ENCODE peak calls at places on chromosomes 12 and 14, in four cellular contexts. G, A, F and O are unnamed samples. For H3K9me2 and H3K4me1, the result is how much of the 10 kb centered on the place peaks cover.

GRCh38 chr12:120259418-120260202 is 5.9 kb downstream of the PXN start:
- DNase-seq in G (no peak), F (no peak), A (no peak), O (no peak)

GRCh38 chr12:3882896-3883564 is 9.8 kb upstream of the PARP11 start:
- DNase-seq in A (peak), G (peak), F (peak), O (peak)

GRCh38 chr14:44759263-44759662 is 202.5 kb downstream of the KLHL28 start:
- DNase-seq in F (no peak), A (no peak), G (no peak), O (no peak)

GRCh38 chr14:36238666-36239363 is 62.3 kb upstream of the PTCSC3 start:
- DNase-seq in A (no peak), F (no peak), G (no peak), O (no peak)

GRCh38 chr12:7711133-7711532 is at the start of gene DPPA3:
- DNase-seq in F (no peak), A (no peak), G (no peak), O (no peak)

GRCh38 chr12:118682656-118683055 is 298.7 kb upstream of the SRRM4 start:
- DNase-seq in A (no peak), F (no peak), G (no peak), O (no peak)

GRCh38 chr12:59972941-59973340 is 377.1 kb downstream of the SLC16A7 start:
- DNase-seq in G (no peak), A (no peak), F (no peak), O (no peak)

GRCh38 chr12:14612895-14613294 is 45.2 kb upstream of the PLBD1 start:
- DNase-seq in F (no peak), A (no peak), G (no peak), O (peak)

GRCh38 chr12:64669270-64669842 is 59.1 kb downstream of the RASSF3 start:
- DNase-seq in F (peak), A (peak), G (no peak), O (peak)

GRCh38 chr12:58919271-58920101 is 818 bp downstream of the LRIG3 start:
- DNase-seq in A (peak), G (peak), F (no peak), O (no peak)

GRCh38 chr14:65461730-65462129 is 49.2 kb downstream of the FUT8 start:
- DNase-seq in G (no peak), A (no peak), F (no peak), O (peak)

GRCh38 chr12:70217416-70217815 is 25.8 kb upstream of the CNOT2 start:
- DNase-seq in A (no peak), F (no peak), G (peak), O (no peak)

GRCh38 chr12:56257491-56258067 is 605 bp downstream of the ANKRD52 start:
- DNase-seq in F (no peak), A (peak), G (peak), O (no peak)

GRCh38 chr12:127819066-127819465 is 447.9 kb upstream of the TMEM132C start:
- DNase-seq in F (no peak), G (no peak), A (no peak), O (no peak)

GRCh38 chr12:115597157-115597712 is 680.3 kb downstream of the MED13L start:
- DNase-seq in A (no peak), F (no peak), G (peak), O (no peak)

GRCh38 chr12:6463211-6463610 is 7.3 kb downstream of the VAMP1 start:
- DNase-seq in G (no peak), A (no peak), F (peak), O (no peak)

GRCh38 chr14:89533136-89533535 is 116.1 kb upstream of the FOXN3 start:
- DNase-seq in F (no peak), G (no peak), A (no peak), O (no peak)

GRCh38 chr12:31466768-31467167 is 124.2 kb downstream of the DENND5B start:
- DNase-seq in F (no peak), G (no peak), A (no peak), O (no peak)

GRCh38 chr12:65495233-65495632 is 216.8 kb downstream of the MSRB3 start:
- DNase-seq in F (no peak), G (no peak), A (no peak), O (no peak)

GRCh38 chr14:100915582-100915981 is 12.1 kb upstream of the RTL1 start:
- DNase-seq in G (no peak), F (no peak), A (no peak), O (no peak)

GRCh38 chr14:64645220-64645891 is 58.9 kb upstream of the PLEKHG3 start:
- DNase-seq in A (peak), G (peak), F (no peak), O (no peak)

GRCh38 chr14:71235865-71236264 is 328.6 kb downstream of the PCNX1 start:
- DNase-seq in F (no peak), G (no peak), A (no peak), O (no peak)

GRCh38 chr12:70120970-70121369 is 122.3 kb upstream of the CNOT2 start:
- DNase-seq in A (no peak), G (no peak), F (no peak), O (no peak)

GRCh38 chr12:50103767-50104321 is at the start of gene GPD1:
- DNase-seq in F (peak), G (peak), A (peak), O (no peak)

GRCh38 chr14:77217551-77217950 is 36.0 kb downstream of the TMEM63C start:
- DNase-seq in G (no peak), A (no peak), F (no peak), O (no peak)

GRCh38 chr12:90010089-90010488 is 301.5 kb upstream of the ATP2B1 start:
- DNase-seq in G (no peak), F (no peak), A (peak), O (no peak)

GRCh38 chr12:6373022-6373787 is 2.2 kb downstream of the SCNN1A start:
- DNase-seq in G (no peak), F (no peak), A (no peak), O (no peak)

GRCh38 chr14:23074906-23075305 is 17.6 kb upstream of the CDH24 start:
- DNase-seq in G (no peak), F (no peak), A (no peak), O (no peak)

GRCh38 chr12:116015525-116015924 is 262.0 kb downstream of the MED13L start:
- DNase-seq in F (peak), G (peak), A (peak), O (peak)

GRCh38 chr12:42129595-42130204 is 15.0 kb downstream of the GXYLT1 start:
- DNase-seq in A (peak), F (peak), G (peak), O (peak)

GRCh38 chr14:89270439-89271227 is 146.4 kb downstream of the FOXN3 start:
- DNase-seq in A (no peak), G (peak), F (no peak), O (no peak)

GRCh38 chr14:61103541-61104339 is 122.7 kb downstream of the SLC38A6 start:
- DNase-seq in A (peak), F (peak), G (peak), O (no peak)

GRCh38 chr12:95325501-95325900 is 107.9 kb downstream of the VEZT start:
- DNase-seq in G (no peak), F (no peak), A (no peak), O (no peak)

GRCh38 chr12:95321516-95322246 is 104.1 kb downstream of the VEZT start:
- DNase-seq in G (no peak), A (no peak), F (no peak), O (no peak)

GRCh38 chr12:95322335-95322734 is 104.7 kb downstream of the VEZT start:
- DNase-seq in F (no peak), G (no peak), A (no peak), O (no peak)

GRCh38 chr12:95326450-95326849 is 108.8 kb downstream of the VEZT start:
- DNase-seq in A (no peak), G (no peak), F (no peak), O (no peak)

GRCh38 chr12:95323204-95323603 is 105.6 kb downstream of the VEZT start:
- DNase-seq in F (no peak), A (no peak), G (no peak), O (no peak)
- H3K9me2 ChIP-seq in F (under half), A (under half), G (under half), O (under half)

DNA sequence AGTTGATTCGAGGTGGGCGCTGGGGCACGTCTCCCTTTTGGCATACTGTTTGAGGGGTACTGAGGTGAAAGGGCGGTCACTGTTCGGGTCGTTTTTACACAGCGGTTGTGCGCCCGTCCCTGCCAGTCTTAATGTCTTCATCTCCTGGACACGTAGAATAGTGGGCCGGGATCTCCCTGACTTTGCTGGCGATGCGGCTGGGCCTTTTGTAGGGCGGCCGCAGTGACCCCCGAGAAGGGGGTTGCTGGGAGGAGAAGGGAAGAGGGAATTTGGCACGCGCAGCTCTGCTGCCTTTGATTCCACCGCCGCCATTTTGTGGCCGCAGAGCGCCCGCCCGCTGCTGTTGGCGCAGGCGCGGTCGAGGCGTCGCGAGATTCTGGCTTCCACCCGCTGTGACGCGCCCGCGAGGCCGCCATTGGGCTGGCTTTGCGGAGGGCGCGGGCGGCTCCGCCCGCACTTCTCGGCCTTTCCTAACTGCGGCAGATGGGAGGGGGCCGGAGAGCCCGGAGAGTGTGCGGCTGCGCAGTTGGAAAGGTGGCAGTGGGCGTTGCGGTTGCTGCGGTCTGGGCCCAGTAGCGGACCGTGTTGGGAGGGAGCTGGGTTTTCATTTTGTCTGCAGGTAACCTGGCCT is 542 bp downstream of the SRSF5 start:
- DNase-seq in A (peak), F (peak), G (peak), O (peak)
- H3K4me1 ChIP-seq in A (under half), F (under half), G (under half), O (under half)

DNA sequence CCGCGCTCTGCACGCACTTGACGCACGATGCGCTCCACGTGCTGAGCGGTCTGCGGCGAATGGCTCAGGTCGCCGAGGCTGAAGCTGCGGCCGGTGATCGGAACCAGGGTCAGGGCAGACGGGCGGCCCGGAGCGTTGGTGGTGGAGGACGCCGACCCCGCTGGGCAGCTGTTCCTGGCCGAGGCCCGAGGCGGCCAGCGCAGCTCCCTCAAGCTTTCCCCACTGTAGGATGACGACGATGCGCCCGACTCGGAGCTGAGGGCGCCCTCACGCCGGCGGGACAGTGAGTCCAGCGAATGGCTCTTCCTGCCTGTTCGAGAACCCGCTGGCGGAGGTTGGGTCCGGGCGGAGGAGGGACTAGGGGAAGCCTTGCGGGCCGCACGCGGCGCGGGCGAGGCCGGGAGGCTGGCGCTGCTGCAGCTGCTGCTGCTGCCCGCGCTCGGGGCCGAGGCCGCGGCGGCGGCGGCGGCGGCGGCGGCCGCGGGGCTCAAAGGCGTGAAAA is 2.0 kb downstream of the CCDC177 start:
- DNase-seq in G (no peak), A (peak), F (no peak), O (no peak)
- H3K9me2 ChIP-seq in G (under half), A (under half), F (under half), O (under half)

GRCh38 chr14:59265808-59266207 is 77.3 kb downstream of the DAAM1 start:
- DNase-seq in G (no peak), A (no peak), F (no peak), O (no peak)

GRCh38 chr14:59267046-59267445 is 78.6 kb downstream of the DAAM1 start:
- DNase-seq in A (no peak), G (no peak), F (no peak), O (no peak)

GRCh38 chr14:59262717-59263469 is 74.4 kb downstream of the DAAM1 start:
- DNase-seq in A (peak), F (no peak), G (peak), O (no peak)

DNA sequence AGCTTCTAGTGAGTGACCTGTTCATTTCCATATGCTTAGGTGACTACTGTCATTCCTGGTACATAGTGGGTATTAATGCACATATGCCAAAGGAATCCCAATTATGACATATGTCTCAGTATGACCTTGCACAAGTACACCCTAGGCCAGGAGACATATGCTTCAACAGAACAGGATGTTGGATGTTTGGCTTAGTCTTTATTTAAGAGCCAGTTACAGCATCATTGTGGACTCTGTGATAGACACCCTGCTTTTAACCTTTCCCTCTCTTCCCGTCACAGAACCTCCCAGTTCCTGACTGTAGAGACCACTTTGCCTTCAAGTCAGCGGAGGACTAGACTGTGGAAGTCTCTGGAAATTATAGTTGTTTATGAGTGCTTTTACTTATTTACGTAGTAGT is 72.9 kb downstream of the DAAM1 start:
- DNase-seq in A (no peak), G (no peak), F (no peak), O (no peak)
- H3K4me1 ChIP-seq in A (under half), G (under half), F (under half), O (under half)

GRCh38 chr12:111664510-111664909 is 21.2 kb downstream of the BRAP start:
- DNase-seq in F (peak), A (peak), G (no peak), O (no peak)

DNA sequence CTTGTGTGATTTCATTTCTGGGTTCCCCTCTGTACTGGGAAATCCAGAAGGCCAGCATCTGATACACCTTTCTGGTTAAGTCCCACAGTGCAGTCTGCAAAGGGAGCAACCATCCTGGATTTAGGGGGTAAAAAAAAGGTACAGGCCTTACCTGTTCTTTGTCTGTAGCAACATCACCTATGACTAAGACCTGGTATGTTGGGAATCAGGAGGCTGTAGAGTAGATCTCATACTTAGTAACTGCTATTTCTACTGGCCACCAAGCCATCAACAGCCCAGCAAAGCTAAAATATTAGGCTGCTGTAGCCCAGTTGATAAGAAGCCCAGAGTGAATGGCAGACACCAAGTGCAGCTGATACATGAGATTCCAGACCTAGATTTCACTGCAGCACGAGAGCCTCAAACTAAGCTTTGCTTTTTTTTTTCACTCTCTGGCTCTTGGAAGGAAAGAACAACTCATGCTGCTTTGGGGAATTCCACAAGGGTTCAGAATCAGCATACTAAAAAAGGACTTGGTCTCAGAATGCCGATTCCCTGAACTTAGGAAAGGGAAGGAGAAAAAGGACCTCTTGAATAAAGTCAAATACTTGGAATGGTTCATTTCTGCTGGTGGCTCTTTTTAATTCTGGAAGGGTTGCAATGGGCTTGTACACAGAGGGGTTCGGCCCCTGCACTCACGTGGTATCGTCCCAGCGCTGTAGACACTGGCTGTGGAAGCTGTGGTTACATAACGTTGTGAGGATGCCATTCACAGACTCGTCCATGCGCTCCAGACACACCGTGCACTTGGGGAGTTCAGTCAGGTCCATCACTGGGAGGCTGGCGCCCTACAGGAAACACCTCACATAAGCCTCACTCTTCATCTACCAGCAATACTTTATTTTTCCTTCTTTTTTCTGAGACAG is 20.5 kb downstream of the BRAP start:
- DNase-seq in F (peak), G (no peak), A (no peak), O (no peak)
- H3K9me2 ChIP-seq in F (under half), G (under half), A (under half), O (under half)

GRCh38 chr12:122100568-122100967 is 22.0 kb downstream of the MLXIP start:
- DNase-seq in A (no peak), G (no peak), F (peak), O (no peak)
- H3K4me1 ChIP-seq in A (under half), G (under half), F (under half), O (under half)